ENCODE peak calls at places on chromosomes 1 and 21, in four cellular contexts. One of them, this sample, is unnamed.

GRCh38 chr1:160406131-160406968 is 6.0 kb downstream of the VANGL2 start:
- DNase-seq in BE2C: no peak
- DNase-seq in PC-9: no peak
- DNase-seq in spleen: no peak
- DNase-seq in this sample: no peak

GRCh38 chr21:44438531-44439210 is 16.6 kb upstream of the LRRC3 start:
- DNase-seq in BE2C: no peak
- DNase-seq in PC-9: no peak
- DNase-seq in spleen: peak; percentile 59
- DNase-seq in this sample: peak; percentile 29

GRCh38 chr1:39268906-39269305 is 64.4 kb downstream of the MACF1 start:
- DNase-seq in BE2C: no peak
- DNase-seq in PC-9: no peak
- DNase-seq in spleen: no peak
- DNase-seq in this sample: no peak

GRCh38 chr1:89274431-89274857 is 1.8 kb upstream of the GBP5 start:
- DNase-seq in BE2C: no peak
- DNase-seq in PC-9: peak; percentile 51
- DNase-seq in spleen: no peak
- DNase-seq in this sample: no peak

GRCh38 chr1:9689971-9690381 is 38.4 kb downstream of the PIK3CD start:
- DNase-seq in BE2C: no peak
- DNase-seq in PC-9: no peak
- DNase-seq in spleen: peak; percentile 85
- DNase-seq in this sample: peak; percentile 53

GRCh38 chr1:183244466-183244865 is 58.4 kb downstream of the LAMC2 start:
- DNase-seq in BE2C: no peak
- DNase-seq in PC-9: no peak
- DNase-seq in spleen: no peak
- DNase-seq in this sample: peak; percentile 53

GRCh38 chr1:25904942-25905679 is 1.1 kb downstream of the STMN1 start:
- DNase-seq in BE2C: peak; percentile 94
- DNase-seq in PC-9: no peak
- DNase-seq in spleen: peak; percentile 98
- DNase-seq in this sample: peak; percentile 97

GRCh38 chr1:39113109-39113743 is 87.1 kb downstream of the NDUFS5 start:
- DNase-seq in BE2C: no peak
- DNase-seq in PC-9: no peak
- DNase-seq in spleen: no peak
- DNase-seq in this sample: no peak

GRCh38 chr1:41533016-41533730 is 48.7 kb upstream of the EDN2 start:
- DNase-seq in BE2C: no peak
- DNase-seq in PC-9: no peak
- DNase-seq in spleen: peak; percentile 50
- DNase-seq in this sample: no peak

GRCh38 chr1:227333423-227333822 is 15.1 kb upstream of the CDC42BPA start:
- DNase-seq in BE2C: no peak
- DNase-seq in PC-9: no peak
- DNase-seq in spleen: no peak
- DNase-seq in this sample: no peak

GRCh38 chr1:227328405-227329019 is 10.2 kb upstream of the CDC42BPA start:
- DNase-seq in BE2C: no peak
- DNase-seq in PC-9: no peak
- DNase-seq in spleen: no peak
- DNase-seq in this sample: no peak

GRCh38 chr1:227335587-227336020 is 17.3 kb upstream of the CDC42BPA start:
- DNase-seq in BE2C: no peak
- DNase-seq in PC-9: no peak
- DNase-seq in spleen: no peak
- DNase-seq in this sample: no peak

GRCh38 chr1:227330279-227330678 is 12.0 kb upstream of the CDC42BPA start:
- DNase-seq in BE2C: no peak
- DNase-seq in PC-9: no peak
- DNase-seq in spleen: no peak
- DNase-seq in this sample: no peak

DNA sequence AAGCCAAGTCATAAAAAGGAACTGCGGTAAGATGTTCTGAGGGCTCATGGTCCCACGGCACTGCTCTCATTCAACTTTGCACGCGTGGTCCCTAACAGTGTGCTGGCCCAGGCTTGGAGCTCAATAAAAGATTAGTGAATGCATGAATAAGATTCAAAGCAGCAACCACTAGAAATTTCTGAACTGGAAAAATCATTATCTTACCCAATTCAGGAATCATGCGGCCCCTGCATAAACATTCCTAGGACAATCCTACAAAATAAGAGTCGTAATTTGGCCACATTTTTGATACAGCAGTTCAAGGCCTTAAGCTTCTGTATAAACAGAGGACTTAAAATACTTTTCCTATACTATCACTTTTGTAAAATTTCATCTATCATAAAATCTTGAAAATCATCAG is 12.4 kb upstream of the CDC42BPA start:
- DNase-seq in BE2C: no peak
- DNase-seq in PC-9: no peak
- DNase-seq in spleen: no peak
- DNase-seq in this sample: no peak
- TF ChIP-seq CTCF in BE2C: no peak
- TF ChIP-seq CTCF in PC-9: no peak
- TF ChIP-seq CTCF in spleen: no peak
- TF ChIP-seq CTCF in this sample: no peak

GRCh38 chr1:67750690-67751052 is 65.7 kb downstream of the GADD45A start:
- DNase-seq in BE2C: no peak
- DNase-seq in PC-9: no peak
- DNase-seq in spleen: no peak
- DNase-seq in this sample: no peak

GRCh38 chr1:67748630-67749029 is 63.6 kb downstream of the GADD45A start:
- DNase-seq in BE2C: no peak
- DNase-seq in PC-9: peak; percentile 57
- DNase-seq in spleen: no peak
- DNase-seq in this sample: no peak

GRCh38 chr1:67749844-67750689 is 65.1 kb downstream of the GADD45A start:
- DNase-seq in BE2C: no peak
- DNase-seq in PC-9: peak; percentile 96
- DNase-seq in spleen: no peak
- DNase-seq in this sample: no peak

GRCh38 chr1:67748147-67748546 is 63.1 kb downstream of the GADD45A start:
- DNase-seq in BE2C: no peak
- DNase-seq in PC-9: no peak
- DNase-seq in spleen: no peak
- DNase-seq in this sample: no peak

DNA sequence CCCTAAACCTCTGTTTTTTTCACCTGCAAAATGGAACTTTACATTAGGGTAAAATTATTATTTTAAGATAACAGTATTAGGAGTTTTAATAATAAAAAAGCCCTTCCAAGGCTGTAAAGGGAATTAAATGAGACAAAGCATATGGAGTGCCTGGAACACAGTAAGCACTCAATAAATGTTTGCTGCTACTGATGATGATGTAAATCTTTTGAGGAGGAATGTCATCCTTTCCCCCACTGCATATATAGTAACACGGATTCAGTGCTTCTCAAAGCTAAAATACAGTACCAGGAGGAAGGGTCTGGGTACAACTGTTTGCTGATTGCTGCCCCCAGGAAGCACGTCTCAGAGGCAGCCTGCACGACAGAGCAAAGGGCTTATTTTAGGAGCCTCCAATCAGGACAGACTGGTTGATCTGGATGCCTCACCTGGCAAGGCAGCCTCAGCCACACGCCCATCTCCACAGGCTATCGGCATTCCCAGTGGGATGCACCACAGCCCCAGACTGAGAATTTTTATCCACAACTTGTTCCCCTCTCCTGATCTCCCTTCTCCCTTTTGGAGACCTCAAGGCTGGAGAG is 64.4 kb downstream of the GADD45A start:
- DNase-seq in BE2C: no peak
- DNase-seq in PC-9: no peak
- DNase-seq in spleen: no peak
- DNase-seq in this sample: peak; percentile 54
- H3K4me1 ChIP-seq in BE2C: no peaks in the 10 kb centered on the region
- H3K4me1 ChIP-seq in PC-9: peaks cover 58% of the 10 kb centered on the region
- H3K4me1 ChIP-seq in spleen: peaks cover 39% of the 10 kb centered on the region
- H3K4me1 ChIP-seq in this sample: peaks cover 37% of the 10 kb centered on the region

DNA sequence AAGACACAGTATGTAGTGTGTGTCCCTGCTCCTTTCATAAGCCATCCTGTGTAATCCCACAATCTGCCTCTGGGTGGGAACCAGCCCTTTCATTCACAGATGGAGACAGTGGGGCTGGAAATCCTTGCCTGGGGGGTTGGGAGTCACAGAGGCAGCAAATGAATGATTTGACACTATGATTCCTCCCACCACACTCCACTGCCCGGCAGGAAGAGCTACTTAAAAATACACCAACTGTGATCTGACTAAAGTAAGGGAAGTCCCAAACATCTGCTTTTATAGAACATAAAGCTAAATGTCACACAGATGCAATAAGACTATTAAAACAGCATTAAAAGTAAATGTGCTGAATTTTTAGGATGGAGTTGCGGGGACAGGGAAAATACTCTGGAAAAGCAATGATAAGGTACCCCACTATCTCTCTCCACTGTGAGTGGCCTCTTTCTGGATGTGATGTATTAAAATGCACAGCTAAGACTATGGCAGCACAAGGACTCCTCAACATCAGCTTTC is 4.3 kb downstream of the PARP1 start:
- DNase-seq in BE2C: no peak
- DNase-seq in PC-9: no peak
- DNase-seq in spleen: no peak
- DNase-seq in this sample: no peak
- TF ChIP-seq CTCF in BE2C: peak; percentile 48
- TF ChIP-seq CTCF in PC-9: no peak
- TF ChIP-seq CTCF in spleen: no peak
- TF ChIP-seq CTCF in this sample: no peak

DNA sequence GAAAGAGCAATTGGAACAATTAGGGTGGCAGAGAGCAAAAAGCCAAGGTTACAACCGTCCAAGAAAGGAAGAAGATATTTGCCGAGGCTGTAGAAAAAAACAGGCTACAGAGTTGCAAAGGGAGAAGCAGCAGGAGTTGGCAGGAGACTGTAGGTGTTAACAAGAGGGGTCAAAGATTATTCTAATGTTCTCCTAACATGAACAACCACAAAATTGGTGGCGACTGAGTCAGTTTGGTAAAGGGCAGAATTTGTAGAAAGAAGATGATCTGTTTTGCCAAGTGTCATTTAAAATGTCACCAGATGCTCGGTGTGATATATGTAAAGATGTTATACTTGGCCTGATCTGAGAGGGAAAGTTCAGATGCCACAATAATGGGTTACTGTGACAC is 401 bp upstream of the PRUNE1 start:
- DNase-seq in BE2C: no peak
- DNase-seq in PC-9: no peak
- DNase-seq in spleen: no peak
- DNase-seq in this sample: no peak
- H3K4me1 ChIP-seq in BE2C: no peaks in the 10 kb centered on the region
- H3K4me1 ChIP-seq in PC-9: peaks cover 56% of the 10 kb centered on the region
- H3K4me1 ChIP-seq in spleen: peaks cover 90% of the 10 kb centered on the region
- H3K4me1 ChIP-seq in this sample: peaks cover 56% of the 10 kb centered on the region

DNA sequence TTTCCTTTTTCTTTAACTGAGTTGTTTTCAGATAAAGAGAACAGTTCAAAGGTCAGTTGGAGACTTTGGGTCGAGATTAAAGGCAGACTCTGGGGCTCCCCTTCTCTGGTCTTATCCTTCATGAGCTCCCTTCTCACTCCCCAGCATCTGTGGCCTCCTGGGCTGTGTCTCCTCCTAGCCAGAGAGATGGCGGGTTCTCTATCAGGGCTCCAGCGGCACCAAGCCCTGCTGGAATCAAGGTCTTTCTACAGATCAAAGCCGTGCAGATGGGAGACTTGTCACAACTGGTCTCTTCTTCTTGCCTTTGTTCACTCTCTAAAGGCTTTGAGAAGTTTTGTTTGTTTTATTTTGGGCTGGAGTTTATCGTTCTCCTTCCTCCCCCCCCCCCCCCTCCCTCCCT is 373.7 kb upstream of the C1orf174 start:
- DNase-seq in BE2C: no peak
- DNase-seq in PC-9: no peak
- DNase-seq in spleen: no peak
- DNase-seq in this sample: no peak
- TF ChIP-seq CTCF in BE2C: no peak
- TF ChIP-seq CTCF in PC-9: no peak
- TF ChIP-seq CTCF in spleen: no peak
- TF ChIP-seq CTCF in this sample: no peak

GRCh38 chr1:93653656-93654055 is 28.0 kb downstream of the BCAR3 start:
- DNase-seq in BE2C: no peak
- DNase-seq in PC-9: no peak
- DNase-seq in spleen: no peak
- DNase-seq in this sample: no peak

GRCh38 chr1:93649231-93649630 is 32.4 kb downstream of the BCAR3 start:
- DNase-seq in BE2C: no peak
- DNase-seq in PC-9: no peak
- DNase-seq in spleen: no peak
- DNase-seq in this sample: no peak

GRCh38 chr1:93652335-93652949 is 29.2 kb downstream of the BCAR3 start:
- DNase-seq in BE2C: no peak
- DNase-seq in PC-9: no peak
- DNase-seq in spleen: no peak
- DNase-seq in this sample: no peak

GRCh38 chr1:93651695-93652094 is 29.9 kb downstream of the BCAR3 start:
- DNase-seq in BE2C: no peak
- DNase-seq in PC-9: no peak
- DNase-seq in spleen: no peak
- DNase-seq in this sample: no peak

GRCh38 chr1:93648656-93649055 is 33.0 kb downstream of the BCAR3 start:
- DNase-seq in BE2C: no peak
- DNase-seq in PC-9: no peak
- DNase-seq in spleen: no peak
- DNase-seq in this sample: no peak
- H3K4me1 ChIP-seq in BE2C: no peaks in the 10 kb centered on the region
- H3K4me1 ChIP-seq in PC-9: no peaks in the 10 kb centered on the region
- H3K4me1 ChIP-seq in spleen: no peaks in the 10 kb centered on the region
- H3K4me1 ChIP-seq in this sample: no peaks in the 10 kb centered on the region

GRCh38 chr1:206637605-206638004 is 2.3 kb downstream of the DYRK3 start:
- DNase-seq in BE2C: no peak
- DNase-seq in PC-9: no peak
- DNase-seq in spleen: no peak
- DNase-seq in this sample: no peak
- TF ChIP-seq CTCF in BE2C: no peak
- TF ChIP-seq CTCF in PC-9: no peak
- TF ChIP-seq CTCF in spleen: no peak
- TF ChIP-seq CTCF in this sample: no peak

This sample was measured in mucosa of descending colon.